ENCODE peak calls at places on chromosomes 6 and 20, in five cellular contexts. A, N, L, J and V are unnamed samples.

GRCh38 chr6:143586557-143586956 is 75.0 kb upstream of the FUCA2 start:
- DNase-seq in A (no peak), N (no peak), L (no peak), J (no peak), V (no peak)

GRCh38 chr20:25000268-25000801 is 7.8 kb upstream of the APMAP start:
- DNase-seq in A (peak; percentile 70), N (no peak), L (no peak), J (no peak), V (no peak)

GRCh38 chr20:5652626-5653573 is 97.3 kb upstream of the SHLD1 start:
- DNase-seq in A (no peak), N (no peak), L (no peak), J (no peak), V (no peak)

GRCh38 chr6:393391-394221 is 2.1 kb downstream of the IRF4 start:
- DNase-seq in A (no peak), N (peak; percentile 27), L (no peak), J (no peak), V (no peak)

GRCh38 chr6:37134622-37135191 is 35.2 kb upstream of the PIM1 start:
- DNase-seq in A (peak; percentile 93), N (peak; percentile 63), L (no peak), J (peak; percentile 27), V (peak; percentile 43)

GRCh38 chr20:3471397-3472021 is 691 bp downstream of the ATRN start:
- DNase-seq in A (no peak), N (no peak), L (no peak), J (no peak), V (no peak)

GRCh38 chr20:32478576-32478975 is 106.6 kb downstream of the NOL4L start:
- DNase-seq in A (no peak), N (no peak), L (no peak), J (no peak), V (no peak)

GRCh38 chr6:148969679-148970078 is 222.8 kb downstream of the UST start:
- DNase-seq in A (no peak), N (peak; percentile 54), L (no peak), J (no peak), V (no peak)

GRCh38 chr6:100232791-100233573 is 231.7 kb downstream of the SIM1 start:
- DNase-seq in A (no peak), N (no peak), L (no peak), J (no peak), V (no peak)

GRCh38 chr6:139256087-139256486 is 35.7 kb downstream of the TXLNB start:
- DNase-seq in A (peak; percentile 79), N (no peak), L (no peak), J (no peak), V (no peak)

GRCh38 chr6:21164768-21165326 is 428.7 kb upstream of the SOX4 start:
- DNase-seq in A (no peak), N (no peak), L (no peak), J (no peak), V (no peak)

GRCh38 chr20:14406495-14406894 is 69.1 kb upstream of the FLRT3 start:
- DNase-seq in A (no peak), N (no peak), L (no peak), J (no peak), V (no peak)

GRCh38 chr6:75331134-75331533 is 46.5 kb upstream of the TMEM30A start:
- DNase-seq in A (no peak), N (no peak), L (no peak), J (no peak), V (no peak)

GRCh38 chr20:10490706-10491105 is 55.6 kb downstream of the SLX4IP start:
- DNase-seq in A (no peak), N (peak; percentile 52), L (peak; percentile 65), J (no peak), V (no peak)

GRCh38 chr20:17848649-17849048 is 119.9 kb downstream of the SNX5 start:
- DNase-seq in A (no peak), N (no peak), L (no peak), J (no peak), V (no peak)

GRCh38 chr6:35496851-35497570 is at the start of gene TEAD3:
- DNase-seq in A (peak; percentile 80), N (peak; percentile 67), L (peak; percentile 56), J (peak; percentile 50), V (no peak)

GRCh38 chr20:24235224-24235735 is 234.1 kb upstream of the SYNDIG1 start:
- DNase-seq in A (no peak), N (no peak), L (peak; percentile 4), J (no peak), V (no peak)

GRCh38 chr20:23046431-23046830 is 3.0 kb downstream of the THBD start:
- DNase-seq in A (peak; percentile 52), N (peak; percentile 67), L (no peak), J (no peak), V (no peak)

GRCh38 chr20:48791666-48792071 is 36.1 kb downstream of the PREX1 start:
- DNase-seq in A (peak; percentile 78), N (no peak), L (no peak), J (no peak), V (no peak)

GRCh38 chr6:168302534-168302933 is 17.0 kb downstream of the DACT2 start:
- DNase-seq in A (peak; percentile 24), N (peak; percentile 85), L (peak; percentile 93), J (no peak), V (no peak)

GRCh38 chr6:134739299-134740090 is 210.4 kb downstream of the ALDH8A1 start:
- DNase-seq in A (no peak), N (no peak), L (no peak), J (no peak), V (no peak)

GRCh38 chr20:51563597-51564332 is 21.2 kb upstream of the NFATC2 start:
- DNase-seq in A (peak; percentile 90), N (peak; percentile 58), L (peak; percentile 79), J (no peak), V (peak; percentile 40)

GRCh38 chr20:53806683-53807401 is 213.2 kb upstream of the ZNF217 start:
- DNase-seq in A (no peak), N (no peak), L (no peak), J (no peak), V (no peak)

GRCh38 chr20:62768234-62768814 is 27.9 kb upstream of the MRGBP start:
- DNase-seq in A (no peak), N (no peak), L (no peak), J (no peak), V (no peak)

GRCh38 chr6:137637161-137637560 is 143.0 kb upstream of the OLIG3 start:
- DNase-seq in A (no peak), N (no peak), L (peak; percentile 20), J (no peak), V (no peak)

GRCh38 chr6:134589512-134589911 is 271.6 kb upstream of the SGK1 start:
- DNase-seq in A (no peak), N (peak; percentile 62), L (no peak), J (no peak), V (no peak)

GRCh38 chr6:135274561-135275293 is 93.6 kb downstream of the MYB start:
- DNase-seq in A (no peak), N (no peak), L (no peak), J (no peak), V (no peak)